ENCODE peak calls at places on chromosomes 1 and 21, in five cellular contexts. G is osteocyte, M is IMR-90, W is mesothelial cell of epicardium, R is nephron progenitor cell. C is an unnamed sample.

GRCh38 chr21:32298658-32299081 is at the start of gene MRAP:
- DNase-seq in G (no peak), M (no peak), W (no peak), R (no peak), C (no peak)

GRCh38 chr1:167627865-167628641 is 2.0 kb upstream of the RCSD1 start:
- DNase-seq in G (no peak), M (no peak), W (no peak), R (no peak), C (no peak)

GRCh38 chr1:27522860-27523665 is 33.1 kb upstream of the WASF2 start:
- DNase-seq in G (no peak), M (no peak), W (peak), R (peak), C (no peak)

GRCh38 chr1:201883786-201884185 is 4.9 kb upstream of the SHISA4 start:
- DNase-seq in G (no peak), M (peak), W (no peak), R (no peak), C (no peak)

GRCh38 chr1:37739222-37739621 is 25.7 kb downstream of the EPHA10 start:
- DNase-seq in G (no peak), M (no peak), W (no peak), R (no peak), C (no peak)

GRCh38 chr1:159005676-159006075 is 4.0 kb upstream of the IFI16 start:
- DNase-seq in G (no peak), M (no peak), W (no peak), R (peak), C (no peak)

GRCh38 chr1:109788695-109789521 is 25.2 kb upstream of the EPS8L3 start:
- DNase-seq in G (no peak), M (no peak), W (no peak), R (no peak), C (no peak)

GRCh38 chr1:89761901-89762300 is 58.9 kb upstream of the LRRC8D start:
- DNase-seq in G (no peak), M (no peak), W (no peak), R (no peak), C (no peak)

GRCh38 chr1:112675728-112676381 is 1.4 kb downstream of the MOV10 start:
- DNase-seq in G (no peak), M (peak), W (no peak), R (no peak), C (peak)

GRCh38 chr1:186839077-186839400 is 10.3 kb downstream of the PLA2G4A start:
- DNase-seq in G (no peak), M (no peak), W (no peak), R (no peak), C (no peak)

GRCh38 chr1:182848736-182849135 is 9.6 kb downstream of the DHX9 start:
- DNase-seq in G (no peak), M (no peak), W (no peak), R (no peak), C (no peak)

GRCh38 chr1:229070168-229070567 is 200.7 kb upstream of the RAB4A start:
- DNase-seq in G (peak), M (peak), W (peak), R (no peak), C (peak)

GRCh38 chr1:101112051-101112770 is 86.6 kb upstream of the DPH5 start:
- DNase-seq in G (no peak), M (no peak), W (no peak), R (no peak), C (no peak)

GRCh38 chr1:8017495-8018310 is 8.4 kb downstream of the ERRFI1 start:
- DNase-seq in G (no peak), M (no peak), W (peak), R (no peak), C (peak)

GRCh38 chr1:20290624-20291597 is at the start of gene VWA5B1:
- DNase-seq in G (no peak), M (no peak), W (peak), R (peak), C (no peak)

GRCh38 chr1:113616201-113616600 is 143.1 kb downstream of the PHTF1 start:
- DNase-seq in G (no peak), M (peak), W (no peak), R (no peak), C (no peak)

GRCh38 chr1:235532350-235532749 is 28.1 kb upstream of the B3GALNT2 start:
- DNase-seq in G (no peak), M (peak), W (no peak), R (no peak), C (peak)

GRCh38 chr21:44027607-44028286 is 15.6 kb downstream of the TRAPPC10 start:
- DNase-seq in G (no peak), M (no peak), W (no peak), R (no peak), C (no peak)

GRCh38 chr1:198203434-198203833 is 46.6 kb downstream of the NEK7 start:
- DNase-seq in G (no peak), M (peak), W (no peak), R (no peak), C (no peak)

GRCh38 chr1:205748398-205749093 is 1.4 kb downstream of the NUCKS1 start:
- DNase-seq in G (no peak), M (peak), W (no peak), R (peak), C (peak)

GRCh38 chr1:114764689-114765088 is 6.9 kb upstream of the CSDE1 start:
- DNase-seq in G (no peak), M (no peak), W (no peak), R (no peak), C (no peak)
- TF ChIP-seq CTCF in G (no peak), M (no peak), W (peak), R (no peak), C (peak)

DNA sequence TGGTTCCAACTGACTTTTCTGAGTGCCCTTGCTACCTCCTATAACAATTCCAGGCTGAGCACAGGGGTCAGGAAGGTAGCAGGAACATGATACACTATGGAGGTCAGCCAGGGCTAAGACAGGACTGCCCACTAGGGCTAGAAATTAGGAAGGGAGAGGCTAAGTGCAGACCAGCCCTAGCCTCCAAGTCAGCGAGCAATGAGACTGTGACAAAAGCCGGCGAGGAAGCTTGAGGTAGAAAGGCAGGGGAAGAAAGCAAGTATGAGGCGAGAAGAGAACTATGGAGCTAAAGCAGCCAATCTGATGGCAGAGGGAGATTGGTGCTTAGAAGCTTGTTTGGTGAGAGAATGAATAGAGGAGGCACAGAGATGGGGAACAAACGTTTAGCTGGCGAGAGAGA is 4.7 kb downstream of the UROD start:
- DNase-seq in G (peak), M (no peak), W (no peak), R (no peak), C (no peak)
- TF ChIP-seq CTCF in G (no peak), M (no peak), W (no peak), R (no peak), C (no peak)

DNA sequence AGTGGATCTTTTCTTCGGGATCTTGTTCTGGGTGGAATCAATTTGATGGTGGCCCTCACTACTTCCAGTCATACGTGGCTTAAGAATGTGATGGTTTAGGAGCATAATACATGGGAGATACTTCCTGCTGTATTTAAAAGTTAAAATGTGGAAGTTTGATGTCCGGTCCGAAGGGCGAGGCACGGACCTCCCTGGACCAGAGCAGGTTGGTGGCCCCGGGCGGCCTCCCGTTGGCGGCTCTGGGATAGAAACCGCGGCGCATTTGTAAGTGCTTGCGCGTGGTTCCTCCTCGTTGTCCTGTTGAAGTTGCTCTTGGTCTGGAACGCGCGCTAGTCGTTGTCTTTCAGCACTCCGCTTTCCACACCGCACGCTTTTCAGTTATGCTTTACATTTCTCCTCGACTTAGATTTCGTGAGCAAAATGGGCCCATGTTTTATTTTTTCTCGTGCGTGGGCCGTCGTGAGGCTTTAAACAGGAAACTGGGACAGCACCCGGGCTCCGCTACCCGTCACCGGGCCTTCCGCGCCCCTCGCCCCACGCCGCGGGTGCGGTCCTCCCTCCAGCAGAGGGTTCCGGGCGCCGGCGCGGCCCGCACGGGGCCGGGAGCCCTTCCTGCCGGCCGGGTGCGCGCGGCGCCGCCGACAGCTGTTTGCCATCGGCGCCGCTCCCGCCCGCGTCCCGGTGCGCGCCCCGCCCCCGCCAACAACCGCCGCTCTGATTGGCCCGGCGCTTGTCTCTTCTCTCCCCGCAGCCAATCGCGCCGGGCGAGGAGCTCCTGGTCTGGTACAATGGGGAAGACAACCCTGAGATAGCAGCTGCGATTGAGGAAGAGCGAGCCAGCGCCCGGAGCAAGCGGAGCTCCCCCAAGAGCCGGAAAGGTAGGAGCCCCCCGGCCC is 48.9 kb downstream of the PRDM2 start:
- DNase-seq in G (peak), M (peak), W (peak), R (peak), C (peak)
- TF ChIP-seq CTCF in G (peak), M (peak), W (no peak), R (no peak), C (no peak)

GRCh38 chr1:59900640-59901039 is 25.9 kb downstream of the CYP2J2 start:
- DNase-seq in G (no peak), M (no peak), W (no peak), R (no peak), C (no peak)

GRCh38 chr1:59901770-59902388 is 24.7 kb downstream of the CYP2J2 start:
- DNase-seq in G (no peak), M (no peak), W (no peak), R (no peak), C (peak)

GRCh38 chr1:59908084-59908483 is 18.5 kb downstream of the CYP2J2 start:
- DNase-seq in G (no peak), M (no peak), W (no peak), R (no peak), C (no peak)

GRCh38 chr1:59898927-59899326 is 27.6 kb downstream of the CYP2J2 start:
- DNase-seq in G (no peak), M (no peak), W (no peak), R (no peak), C (no peak)

DNA sequence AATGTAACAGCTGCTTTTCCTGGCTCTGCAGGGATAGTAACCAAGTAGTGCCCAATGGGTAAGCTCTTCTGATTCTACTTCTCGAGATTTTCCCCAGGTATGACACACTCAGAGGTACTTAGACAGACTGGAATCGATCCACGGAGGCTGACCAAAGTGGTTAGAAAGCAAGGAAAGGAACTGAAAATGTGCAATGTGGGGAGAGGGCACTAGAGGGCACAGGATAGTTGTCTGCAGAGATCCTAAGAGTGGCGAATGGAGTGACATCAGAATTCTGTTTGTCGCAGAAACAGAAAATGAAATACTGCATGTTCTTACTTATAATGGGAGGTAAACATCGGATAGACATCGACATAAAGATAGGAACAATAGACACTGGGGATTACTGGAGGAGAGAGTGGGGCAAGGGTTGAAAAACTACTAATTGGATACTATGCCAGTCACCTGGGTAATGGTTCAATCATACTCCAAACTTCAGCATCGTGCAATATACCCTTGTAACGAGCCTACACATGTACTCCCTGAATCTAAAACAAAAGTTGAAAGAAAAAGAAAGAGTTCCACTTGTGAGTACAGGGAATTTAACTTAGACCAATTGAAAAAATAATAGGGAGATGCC is 23.3 kb downstream of the CYP2J2 start:
- DNase-seq in G (no peak), M (no peak), W (no peak), R (peak), C (no peak)
- TF ChIP-seq CTCF in G (peak), M (peak), W (no peak), R (peak), C (peak)

GRCh38 chr1:226661965-226662364 is 77.1 kb downstream of the ITPKB start:
- DNase-seq in G (no peak), M (peak), W (no peak), R (peak), C (peak)
- TF ChIP-seq CTCF in G (no peak), M (no peak), W (no peak), R (no peak), C (no peak)

DNA sequence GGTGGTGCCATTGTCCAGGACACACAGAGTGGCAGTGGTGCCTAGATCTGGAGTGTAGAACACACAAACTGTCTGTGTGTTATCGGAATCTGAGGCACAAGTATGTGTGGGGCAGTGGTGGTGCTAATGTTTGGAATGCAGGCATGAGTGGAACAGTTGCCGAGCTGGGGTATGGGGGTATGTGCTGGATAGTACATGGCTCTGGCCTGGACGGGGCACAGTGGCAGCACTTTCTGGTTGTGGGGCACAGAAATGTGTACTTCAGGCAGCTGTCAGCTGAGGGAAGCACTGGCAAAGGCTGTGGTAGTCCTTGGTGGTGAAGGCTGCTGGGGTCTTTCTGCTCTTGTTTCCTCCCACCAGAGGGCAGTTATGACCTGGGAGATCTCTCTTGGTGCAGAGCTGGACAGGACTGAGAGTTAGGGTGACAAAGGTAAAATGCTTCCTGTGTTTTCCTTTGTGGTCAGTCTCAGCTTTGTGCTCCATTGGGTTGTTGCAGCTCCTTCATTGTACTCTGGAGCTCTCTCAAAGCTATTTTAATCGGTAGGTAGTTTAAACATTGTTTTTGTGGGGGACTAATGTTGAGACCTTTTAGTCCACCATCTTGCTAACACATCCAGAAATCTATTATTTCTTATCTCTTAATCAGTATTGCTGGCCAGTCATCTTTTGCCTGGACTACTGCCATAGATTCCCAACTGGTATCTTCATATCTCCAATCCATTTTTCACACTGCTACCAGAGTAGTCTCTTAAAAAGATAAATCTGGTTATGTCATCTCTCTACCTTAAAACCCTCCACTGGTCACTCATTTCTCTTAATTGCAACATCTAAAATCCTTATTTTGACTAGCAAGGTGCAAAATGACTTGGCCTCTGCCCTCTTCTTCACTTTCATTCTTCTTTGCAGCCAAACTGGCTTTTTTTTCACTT is 83.9 kb upstream of the NBPF4 start:
- DNase-seq in G (no peak), M (no peak), W (no peak), R (peak), C (no peak)
- TF ChIP-seq CTCF in G (no peak), M (no peak), W (no peak), R (no peak), C (peak)

DNA sequence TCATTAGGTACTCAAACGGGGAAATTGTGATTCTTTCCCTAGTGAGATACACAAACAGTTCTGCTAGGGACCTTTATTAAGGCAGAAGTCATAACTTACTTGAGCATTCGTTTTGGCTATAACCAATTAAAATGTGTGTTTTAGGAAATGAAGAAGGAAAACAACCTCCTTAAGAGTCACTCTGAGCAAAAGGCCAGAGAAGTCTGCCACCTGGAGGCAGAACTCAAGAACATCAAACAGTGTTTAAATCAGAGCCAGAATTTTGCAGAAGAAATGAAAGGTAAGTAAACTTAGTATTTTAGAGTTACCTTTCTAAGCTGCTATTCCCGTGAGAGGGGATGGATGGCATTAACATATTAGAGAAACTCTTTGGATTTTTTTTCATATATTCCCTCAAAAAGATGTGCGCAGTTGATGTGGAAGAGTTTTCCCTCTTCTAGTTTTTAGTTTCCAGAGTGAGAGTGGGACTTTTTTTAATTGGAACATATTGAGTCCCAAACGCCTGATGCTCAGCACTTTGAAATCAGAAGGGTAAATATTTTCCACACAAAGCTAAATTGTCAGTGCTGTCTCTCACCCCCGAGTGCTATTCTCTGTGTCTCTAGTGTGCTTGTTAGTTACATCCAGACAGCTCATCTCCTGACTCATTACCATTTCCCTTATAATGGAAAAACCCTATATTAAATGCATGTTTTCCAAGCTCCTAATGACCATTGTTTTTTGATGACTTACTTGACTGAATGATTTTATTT is 34.9 kb downstream of the CENPF start:
- DNase-seq in G (no peak), M (peak), W (no peak), R (no peak), C (peak)
- TF ChIP-seq CTCF in G (peak), M (peak), W (peak), R (peak), C (peak)

GRCh38 chr1:53137729-53138128 is 4.7 kb downstream of the SLC1A7 start:
- DNase-seq in G (no peak), M (no peak), W (no peak), R (no peak), C (no peak)
- TF ChIP-seq CTCF in G (peak), M (no peak), W (no peak), R (no peak), C (peak)

GRCh38 chr1:15049067-15049466 is 104.5 kb upstream of the TMEM51 start:
- DNase-seq in G (no peak), M (no peak), W (no peak), R (no peak), C (no peak)
- TF ChIP-seq CTCF in G (no peak), M (no peak), W (no peak), R (no peak), C (no peak)

C was measured in HFFc6.